ENCODE peak calls at places on chromosomes 2 and 18, in eight cellular contexts. S, K, R, Y, G, E, X and F are unnamed samples.

GRCh38 chr2:25332571-25332970 is 9.2 kb downstream of the DNMT3A start:
- DNase-seq in S (no peak), K (no peak), R (no peak), Y (peak; percentile 62), G (no peak), E (no peak), X (no peak), F (no peak)

GRCh38 chr2:65724341-65724740 is 291.9 kb upstream of the SPRED2 start:
- DNase-seq in S (no peak), K (no peak), R (no peak), Y (no peak), G (no peak), E (no peak), X (no peak), F (no peak)

GRCh38 chr2:237431372-237431771 is 17.4 kb upstream of the COL6A3 start:
- DNase-seq in S (no peak), K (peak; percentile 86), R (no peak), Y (no peak), G (no peak), E (no peak), X (peak; percentile 94), F (no peak)

GRCh38 chr18:46588971-46589660 is 67.9 kb downstream of the LOXHD1 start:
- DNase-seq in S (no peak), K (no peak), R (no peak), Y (no peak), G (no peak), E (no peak), X (no peak), F (no peak)

GRCh38 chr2:8803658-8804379 is 33.6 kb downstream of the KIDINS220 start:
- DNase-seq in S (peak; percentile 35), K (peak; percentile 92), R (no peak), Y (no peak), G (peak; percentile 65), E (no peak), X (peak; percentile 99), F (no peak)

GRCh38 chr2:44981714-44982108 is 27.5 kb downstream of the SIX2 start:
- DNase-seq in S (peak; percentile 78), K (peak; percentile 40), R (peak; percentile 81), Y (peak; percentile 86), G (peak; percentile 74), E (peak; percentile 81), X (peak; percentile 89), F (peak; percentile 82)

GRCh38 chr18:50675043-50675442 is 115.2 kb downstream of the MAPK4 start:
- DNase-seq in S (no peak), K (no peak), R (peak; percentile 34), Y (peak; percentile 5), G (no peak), E (no peak), X (no peak), F (no peak)

GRCh38 chr2:42951263-42951938 is 159.0 kb upstream of the HAAO start:
- DNase-seq in S (no peak), K (no peak), R (no peak), Y (no peak), G (no peak), E (no peak), X (no peak), F (no peak)

GRCh38 chr2:136582631-136583205 is 182.6 kb upstream of the THSD7B start:
- DNase-seq in S (peak; percentile 19), K (peak; percentile 1), R (no peak), Y (no peak), G (peak; percentile 20), E (no peak), X (peak; percentile 38), F (no peak)

GRCh38 chr2:37307500-37307899 is 17.1 kb downstream of the PRKD3 start:
- DNase-seq in S (no peak), K (no peak), R (no peak), Y (no peak), G (no peak), E (no peak), X (peak; percentile 33), F (no peak)

GRCh38 chr18:6652098-6652497 is 77.4 kb upstream of the ARHGAP28 start:
- DNase-seq in S (no peak), K (peak; percentile 35), R (no peak), Y (no peak), G (no peak), E (no peak), X (no peak), F (no peak)

GRCh38 chr2:170362895-170363582 is 185.1 kb downstream of the MYO3B start:
- DNase-seq in S (no peak), K (no peak), R (no peak), Y (no peak), G (peak; percentile 69), E (no peak), X (peak; percentile 78), F (no peak)

GRCh38 chr2:56565143-56565542 is 381.4 kb downstream of the CCDC85A start:
- DNase-seq in S (no peak), K (no peak), R (no peak), Y (no peak), G (no peak), E (no peak), X (no peak), F (no peak)

GRCh38 chr18:24540896-24541295 is 80.5 kb downstream of the HRH4 start:
- DNase-seq in S (no peak), K (no peak), R (no peak), Y (no peak), G (no peak), E (no peak), X (no peak), F (no peak)

GRCh38 chr2:11598228-11598731 is 64.4 kb downstream of the GREB1 start:
- DNase-seq in S (no peak), K (no peak), R (no peak), Y (no peak), G (no peak), E (peak; percentile 14), X (peak; percentile 64), F (no peak)

GRCh38 chr2:239723486-239724193 is 301.5 kb downstream of the NDUFA10 start:
- DNase-seq in S (no peak), K (no peak), R (peak; percentile 34), Y (peak; percentile 41), G (no peak), E (peak; percentile 41), X (no peak), F (peak; percentile 47)

GRCh38 chr18:14930576-14930975 is 182.6 kb downstream of the ANKRD30B start:
- DNase-seq in S (no peak), K (no peak), R (no peak), Y (no peak), G (no peak), E (no peak), X (no peak), F (peak; percentile 30)

GRCh38 chr2:27431395-27431794 is 3.0 kb downstream of the NRBP1 start:
- DNase-seq in S (no peak), K (peak; percentile 65), R (peak; percentile 15), Y (no peak), G (no peak), E (no peak), X (peak; percentile 36), F (no peak)

GRCh38 chr2:132577693-132578092 is 92.3 kb downstream of the LYPD1 start:
- DNase-seq in S (no peak), K (no peak), R (no peak), Y (no peak), G (no peak), E (no peak), X (no peak), F (no peak)

GRCh38 chr18:53886066-53886465 is 338.4 kb downstream of the MBD2 start:
- DNase-seq in S (no peak), K (no peak), R (no peak), Y (no peak), G (no peak), E (no peak), X (no peak), F (no peak)

GRCh38 chr18:53883771-53884170 is 340.7 kb downstream of the MBD2 start:
- DNase-seq in S (no peak), K (no peak), R (no peak), Y (no peak), G (no peak), E (no peak), X (peak; percentile 53), F (no peak)

DNA sequence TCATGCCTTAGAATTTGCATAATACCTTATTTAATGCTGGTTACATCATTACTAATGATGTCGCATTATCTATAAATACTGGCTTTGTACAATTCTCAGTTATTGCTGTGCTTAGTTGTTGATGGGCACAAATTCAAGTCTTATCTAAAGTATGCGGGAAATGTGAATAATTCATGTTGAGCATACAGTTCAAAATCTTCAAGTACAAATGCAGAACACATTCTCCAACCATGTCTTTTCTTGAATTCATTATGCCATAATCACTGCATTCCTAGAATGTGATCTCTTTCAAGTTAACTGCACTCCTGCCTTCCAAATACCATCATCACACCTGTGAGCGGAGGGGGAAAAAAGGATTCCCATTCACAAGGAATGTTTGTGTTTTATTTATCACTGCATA is 337.0 kb downstream of the MBD2 start:
- DNase-seq in S (no peak), K (no peak), R (no peak), Y (no peak), G (no peak), E (no peak), X (no peak), F (no peak)
- H3K27ac ChIP-seq in S (no peak overlapping the region), K (no peak overlapping the region), R (no peak overlapping the region), Y (no peak overlapping the region), G (no peak overlapping the region), E (no peak overlapping the region), X (no peak overlapping the region), F (no peak overlapping the region)

GRCh38 chr2:55159752-55160151 is 72.3 kb downstream of the CLHC1 start:
- DNase-seq in S (no peak), K (no peak), R (no peak), Y (no peak), G (no peak), E (no peak), X (no peak), F (no peak)
- H3K4me1 ChIP-seq in S (peaks cover 43% of the 10 kb centered on the region), K (peaks cover 8% of the 10 kb centered on the region), R (peaks cover 6% of the 10 kb centered on the region), Y (peaks cover 85% of the 10 kb centered on the region), G (peaks cover 41% of the 10 kb centered on the region), E (peaks cover 63% of the 10 kb centered on the region), X (peaks cover 55% of the 10 kb centered on the region), F (peaks cover 61% of the 10 kb centered on the region)

DNA sequence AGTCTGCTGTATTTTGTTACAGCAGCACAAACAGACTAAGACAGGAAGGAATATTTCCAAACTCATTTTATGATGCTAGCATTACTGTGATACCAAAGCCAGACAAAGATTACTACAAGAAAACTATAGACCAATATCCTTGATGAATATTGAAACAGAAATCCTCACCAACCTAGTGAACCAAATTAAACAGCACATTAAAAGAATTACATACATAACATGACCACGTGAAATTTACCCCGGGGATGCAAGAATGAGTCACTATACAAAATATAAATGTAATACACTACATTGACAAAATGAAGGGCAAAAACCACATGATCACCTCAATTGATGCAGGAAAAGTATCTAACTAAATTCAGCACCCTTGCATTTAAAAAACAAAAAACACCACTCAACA is 112.6 kb downstream of the CHN1 start:
- DNase-seq in S (no peak), K (peak; percentile 2), R (no peak), Y (no peak), G (no peak), E (no peak), X (no peak), F (no peak)
- TF ChIP-seq CTCF in S (no peak), K (no peak), R (no peak), Y (no peak), G (no peak), E (no peak), X (no peak), F (no peak)

DNA sequence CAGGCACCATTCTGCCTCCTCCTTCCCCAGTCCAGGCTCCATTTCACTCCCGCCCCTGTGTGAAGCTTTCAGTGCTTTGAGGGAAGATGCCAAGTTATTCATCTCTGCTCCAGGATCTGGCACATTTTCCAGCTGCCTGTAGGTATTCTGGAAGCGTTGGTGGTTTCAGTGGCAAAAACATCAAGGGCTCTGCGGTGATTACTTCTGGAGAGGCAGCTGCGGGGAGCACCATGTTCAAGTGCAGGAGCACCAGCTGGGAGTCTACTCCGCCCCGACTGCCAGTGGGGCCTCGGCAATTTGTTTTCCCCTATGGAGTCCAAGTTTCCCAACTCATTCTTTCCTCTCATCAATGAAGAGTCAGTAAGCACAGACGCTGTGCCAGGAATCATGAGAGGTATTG is 211.7 kb downstream of the CLIP4 start:
- DNase-seq in S (no peak), K (no peak), R (peak; percentile 41), Y (no peak), G (no peak), E (no peak), X (no peak), F (no peak)
- H3K27ac ChIP-seq in S (no peak overlapping the region), K (no peak overlapping the region), R (no peak overlapping the region), Y (no peak overlapping the region), G (no peak overlapping the region), E (no peak overlapping the region), X (no peak overlapping the region), F (no peak overlapping the region)